ENCODE peak calls at places on chromosomes 6 and 20, in eight cellular contexts. One of them, this sample, is unnamed.

GRCh38 chr20:45857836-45858250 is 429 bp downstream of the ZSWIM3 start:
- DNase-seq in Daoy: no peak
- DNase-seq in NCI-H1092 treated with DMSO at 0.1 percent for 48 hours: peak
- DNase-seq in amniotic epithelial cell: no peak
- DNase-seq in stimulated activated CD8-positive, alpha-beta memory T cell treated with anti-CD3 and anti-CD28 coated beads, Interleukin-7, amount 100 ng/mL, for 1 hour: no peak
- DNase-seq in activated CD4-positive, alpha-beta T cell treated with anti-CD3 and anti-CD28 coated beads for 4 hours: no peak
- DNase-seq in neuronal stem cell: no peak
- DNase-seq in activated CD8-positive, alpha-beta memory T cell treated with anti-CD3 and anti-CD28 coated beads for 4 hours: no peak
- DNase-seq in this sample: peak

GRCh38 chr6:99151634-99152344 is 197.7 kb downstream of the FAXC start:
- DNase-seq in amniotic epithelial cell: peak
- DNase-seq in neuronal stem cell: peak
- DNase-seq in activated CD4-positive, alpha-beta T cell treated with anti-CD3 and anti-CD28 coated beads for 4 hours: peak
- DNase-seq in activated CD8-positive, alpha-beta memory T cell treated with anti-CD3 and anti-CD28 coated beads for 4 hours: no peak
- DNase-seq in NCI-H1092 treated with DMSO at 0.1 percent for 48 hours: peak
- DNase-seq in Daoy: peak
- DNase-seq in stimulated activated CD8-positive, alpha-beta memory T cell treated with anti-CD3 and anti-CD28 coated beads, Interleukin-7, amount 100 ng/mL, for 1 hour: peak
- DNase-seq in this sample: peak

GRCh38 chr6:43715056-43715788 is 27.6 kb upstream of the MRPS18A start:
- DNase-seq in activated CD8-positive, alpha-beta memory T cell treated with anti-CD3 and anti-CD28 coated beads for 4 hours: no peak
- DNase-seq in NCI-H1092 treated with DMSO at 0.1 percent for 48 hours: no peak
- DNase-seq in neuronal stem cell: no peak
- DNase-seq in stimulated activated CD8-positive, alpha-beta memory T cell treated with anti-CD3 and anti-CD28 coated beads, Interleukin-7, amount 100 ng/mL, for 1 hour: no peak
- DNase-seq in amniotic epithelial cell: no peak
- DNase-seq in Daoy: no peak
- DNase-seq in activated CD4-positive, alpha-beta T cell treated with anti-CD3 and anti-CD28 coated beads for 4 hours: no peak
- DNase-seq in this sample: no peak

GRCh38 chr6:14792118-14792955 is 453.5 kb upstream of the JARID2 start:
- DNase-seq in activated CD8-positive, alpha-beta memory T cell treated with anti-CD3 and anti-CD28 coated beads for 4 hours: no peak
- DNase-seq in activated CD4-positive, alpha-beta T cell treated with anti-CD3 and anti-CD28 coated beads for 4 hours: no peak
- DNase-seq in Daoy: no peak
- DNase-seq in neuronal stem cell: no peak
- DNase-seq in amniotic epithelial cell: no peak
- DNase-seq in NCI-H1092 treated with DMSO at 0.1 percent for 48 hours: no peak
- DNase-seq in stimulated activated CD8-positive, alpha-beta memory T cell treated with anti-CD3 and anti-CD28 coated beads, Interleukin-7, amount 100 ng/mL, for 1 hour: no peak
- DNase-seq in this sample: no peak

GRCh38 chr6:31776563-31776960 is 566 bp downstream of the VWA7 start:
- DNase-seq in activated CD4-positive, alpha-beta T cell treated with anti-CD3 and anti-CD28 coated beads for 4 hours: no peak
- DNase-seq in activated CD8-positive, alpha-beta memory T cell treated with anti-CD3 and anti-CD28 coated beads for 4 hours: no peak
- DNase-seq in NCI-H1092 treated with DMSO at 0.1 percent for 48 hours: no peak
- DNase-seq in Daoy: no peak
- DNase-seq in amniotic epithelial cell: no peak
- DNase-seq in stimulated activated CD8-positive, alpha-beta memory T cell treated with anti-CD3 and anti-CD28 coated beads, Interleukin-7, amount 100 ng/mL, for 1 hour: no peak
- DNase-seq in neuronal stem cell: no peak
- DNase-seq in this sample: no peak

GRCh38 chr6:70166088-70166958 is 136.6 kb downstream of the COL9A1 start:
- DNase-seq in NCI-H1092 treated with DMSO at 0.1 percent for 48 hours: peak
- DNase-seq in Daoy: peak
- DNase-seq in neuronal stem cell: peak
- DNase-seq in activated CD8-positive, alpha-beta memory T cell treated with anti-CD3 and anti-CD28 coated beads for 4 hours: no peak
- DNase-seq in activated CD4-positive, alpha-beta T cell treated with anti-CD3 and anti-CD28 coated beads for 4 hours: peak
- DNase-seq in stimulated activated CD8-positive, alpha-beta memory T cell treated with anti-CD3 and anti-CD28 coated beads, Interleukin-7, amount 100 ng/mL, for 1 hour: no peak
- DNase-seq in amniotic epithelial cell: peak
- DNase-seq in this sample: no peak

GRCh38 chr6:27019651-27020552 is 227.6 kb upstream of the PRSS16 start:
- DNase-seq in NCI-H1092 treated with DMSO at 0.1 percent for 48 hours: peak
- DNase-seq in Daoy: peak
- DNase-seq in activated CD4-positive, alpha-beta T cell treated with anti-CD3 and anti-CD28 coated beads for 4 hours: peak
- DNase-seq in neuronal stem cell: peak
- DNase-seq in amniotic epithelial cell: peak
- DNase-seq in activated CD8-positive, alpha-beta memory T cell treated with anti-CD3 and anti-CD28 coated beads for 4 hours: peak
- DNase-seq in stimulated activated CD8-positive, alpha-beta memory T cell treated with anti-CD3 and anti-CD28 coated beads, Interleukin-7, amount 100 ng/mL, for 1 hour: no peak
- DNase-seq in this sample: peak

GRCh38 chr6:156175971-156176421 is 601.2 kb upstream of the ARID1B start:
- DNase-seq in neuronal stem cell: peak
- DNase-seq in Daoy: no peak
- DNase-seq in NCI-H1092 treated with DMSO at 0.1 percent for 48 hours: peak
- DNase-seq in activated CD4-positive, alpha-beta T cell treated with anti-CD3 and anti-CD28 coated beads for 4 hours: no peak
- DNase-seq in stimulated activated CD8-positive, alpha-beta memory T cell treated with anti-CD3 and anti-CD28 coated beads, Interleukin-7, amount 100 ng/mL, for 1 hour: no peak
- DNase-seq in activated CD8-positive, alpha-beta memory T cell treated with anti-CD3 and anti-CD28 coated beads for 4 hours: no peak
- DNase-seq in amniotic epithelial cell: no peak
- DNase-seq in this sample: no peak

GRCh38 chr6:162344935-162345599 is 382.5 kb downstream of the PRKN start:
- DNase-seq in stimulated activated CD8-positive, alpha-beta memory T cell treated with anti-CD3 and anti-CD28 coated beads, Interleukin-7, amount 100 ng/mL, for 1 hour: no peak
- DNase-seq in amniotic epithelial cell: peak
- DNase-seq in activated CD8-positive, alpha-beta memory T cell treated with anti-CD3 and anti-CD28 coated beads for 4 hours: no peak
- DNase-seq in activated CD4-positive, alpha-beta T cell treated with anti-CD3 and anti-CD28 coated beads for 4 hours: no peak
- DNase-seq in neuronal stem cell: no peak
- DNase-seq in Daoy: no peak
- DNase-seq in NCI-H1092 treated with DMSO at 0.1 percent for 48 hours: no peak
- DNase-seq in this sample: no peak

GRCh38 chr20:48794360-48794759 is 33.4 kb downstream of the PREX1 start:
- DNase-seq in stimulated activated CD8-positive, alpha-beta memory T cell treated with anti-CD3 and anti-CD28 coated beads, Interleukin-7, amount 100 ng/mL, for 1 hour: no peak
- DNase-seq in amniotic epithelial cell: no peak
- DNase-seq in Daoy: no peak
- DNase-seq in activated CD4-positive, alpha-beta T cell treated with anti-CD3 and anti-CD28 coated beads for 4 hours: no peak
- DNase-seq in neuronal stem cell: peak
- DNase-seq in NCI-H1092 treated with DMSO at 0.1 percent for 48 hours: no peak
- DNase-seq in activated CD8-positive, alpha-beta memory T cell treated with anti-CD3 and anti-CD28 coated beads for 4 hours: no peak
- DNase-seq in this sample: no peak

GRCh38 chr6:26025047-26025893 is 62.0 kb upstream of the HFE start:
- DNase-seq in activated CD4-positive, alpha-beta T cell treated with anti-CD3 and anti-CD28 coated beads for 4 hours: no peak
- DNase-seq in activated CD8-positive, alpha-beta memory T cell treated with anti-CD3 and anti-CD28 coated beads for 4 hours: no peak
- DNase-seq in neuronal stem cell: no peak
- DNase-seq in NCI-H1092 treated with DMSO at 0.1 percent for 48 hours: no peak
- DNase-seq in amniotic epithelial cell: peak
- DNase-seq in Daoy: peak
- DNase-seq in stimulated activated CD8-positive, alpha-beta memory T cell treated with anti-CD3 and anti-CD28 coated beads, Interleukin-7, amount 100 ng/mL, for 1 hour: no peak
- DNase-seq in this sample: no peak

GRCh38 chr6:44682987-44683779 is 295.7 kb downstream of the CDC5L start:
- DNase-seq in Daoy: no peak
- DNase-seq in activated CD8-positive, alpha-beta memory T cell treated with anti-CD3 and anti-CD28 coated beads for 4 hours: no peak
- DNase-seq in NCI-H1092 treated with DMSO at 0.1 percent for 48 hours: no peak
- DNase-seq in amniotic epithelial cell: no peak
- DNase-seq in neuronal stem cell: no peak
- DNase-seq in stimulated activated CD8-positive, alpha-beta memory T cell treated with anti-CD3 and anti-CD28 coated beads, Interleukin-7, amount 100 ng/mL, for 1 hour: no peak
- DNase-seq in activated CD4-positive, alpha-beta T cell treated with anti-CD3 and anti-CD28 coated beads for 4 hours: no peak
- DNase-seq in this sample: no peak

GRCh38 chr20:59047938-59048680 is 5.5 kb upstream of the PRELID3B start:
- DNase-seq in amniotic epithelial cell: peak
- DNase-seq in Daoy: peak
- DNase-seq in activated CD8-positive, alpha-beta memory T cell treated with anti-CD3 and anti-CD28 coated beads for 4 hours: no peak
- DNase-seq in activated CD4-positive, alpha-beta T cell treated with anti-CD3 and anti-CD28 coated beads for 4 hours: no peak
- DNase-seq in neuronal stem cell: no peak
- DNase-seq in NCI-H1092 treated with DMSO at 0.1 percent for 48 hours: no peak
- DNase-seq in stimulated activated CD8-positive, alpha-beta memory T cell treated with anti-CD3 and anti-CD28 coated beads, Interleukin-7, amount 100 ng/mL, for 1 hour: no peak
- DNase-seq in this sample: no peak

GRCh38 chr6:168979254-168979653 is 274.4 kb downstream of the THBS2 start:
- DNase-seq in Daoy: no peak
- DNase-seq in activated CD4-positive, alpha-beta T cell treated with anti-CD3 and anti-CD28 coated beads for 4 hours: no peak
- DNase-seq in amniotic epithelial cell: no peak
- DNase-seq in activated CD8-positive, alpha-beta memory T cell treated with anti-CD3 and anti-CD28 coated beads for 4 hours: no peak
- DNase-seq in neuronal stem cell: no peak
- DNase-seq in stimulated activated CD8-positive, alpha-beta memory T cell treated with anti-CD3 and anti-CD28 coated beads, Interleukin-7, amount 100 ng/mL, for 1 hour: no peak
- DNase-seq in NCI-H1092 treated with DMSO at 0.1 percent for 48 hours: no peak
- DNase-seq in this sample: no peak

GRCh38 chr6:150751296-150751695 is 114.2 kb upstream of the MTHFD1L start:
- DNase-seq in Daoy: peak
- DNase-seq in NCI-H1092 treated with DMSO at 0.1 percent for 48 hours: no peak
- DNase-seq in activated CD8-positive, alpha-beta memory T cell treated with anti-CD3 and anti-CD28 coated beads for 4 hours: no peak
- DNase-seq in stimulated activated CD8-positive, alpha-beta memory T cell treated with anti-CD3 and anti-CD28 coated beads, Interleukin-7, amount 100 ng/mL, for 1 hour: no peak
- DNase-seq in neuronal stem cell: no peak
- DNase-seq in activated CD4-positive, alpha-beta T cell treated with anti-CD3 and anti-CD28 coated beads for 4 hours: no peak
- DNase-seq in amniotic epithelial cell: peak
- DNase-seq in this sample: no peak

GRCh38 chr6:105898286-105898685 is 187.8 kb upstream of the PRDM1 start:
- DNase-seq in stimulated activated CD8-positive, alpha-beta memory T cell treated with anti-CD3 and anti-CD28 coated beads, Interleukin-7, amount 100 ng/mL, for 1 hour: no peak
- DNase-seq in activated CD4-positive, alpha-beta T cell treated with anti-CD3 and anti-CD28 coated beads for 4 hours: no peak
- DNase-seq in Daoy: peak
- DNase-seq in NCI-H1092 treated with DMSO at 0.1 percent for 48 hours: no peak
- DNase-seq in neuronal stem cell: no peak
- DNase-seq in activated CD8-positive, alpha-beta memory T cell treated with anti-CD3 and anti-CD28 coated beads for 4 hours: no peak
- DNase-seq in amniotic epithelial cell: peak
- DNase-seq in this sample: no peak

GRCh38 chr6:107488875-107489635 is 862 bp upstream of the SOBP start:
- DNase-seq in amniotic epithelial cell: no peak
- DNase-seq in Daoy: peak
- DNase-seq in stimulated activated CD8-positive, alpha-beta memory T cell treated with anti-CD3 and anti-CD28 coated beads, Interleukin-7, amount 100 ng/mL, for 1 hour: no peak
- DNase-seq in activated CD8-positive, alpha-beta memory T cell treated with anti-CD3 and anti-CD28 coated beads for 4 hours: no peak
- DNase-seq in neuronal stem cell: no peak
- DNase-seq in activated CD4-positive, alpha-beta T cell treated with anti-CD3 and anti-CD28 coated beads for 4 hours: peak
- DNase-seq in NCI-H1092 treated with DMSO at 0.1 percent for 48 hours: peak
- DNase-seq in this sample: peak

GRCh38 chr20:61646986-61647385 is 394.9 kb downstream of the CDH4 start:
- DNase-seq in activated CD8-positive, alpha-beta memory T cell treated with anti-CD3 and anti-CD28 coated beads for 4 hours: no peak
- DNase-seq in NCI-H1092 treated with DMSO at 0.1 percent for 48 hours: no peak
- DNase-seq in amniotic epithelial cell: no peak
- DNase-seq in stimulated activated CD8-positive, alpha-beta memory T cell treated with anti-CD3 and anti-CD28 coated beads, Interleukin-7, amount 100 ng/mL, for 1 hour: no peak
- DNase-seq in Daoy: no peak
- DNase-seq in neuronal stem cell: no peak
- DNase-seq in activated CD4-positive, alpha-beta T cell treated with anti-CD3 and anti-CD28 coated beads for 4 hours: no peak
- DNase-seq in this sample: no peak

GRCh38 chr20:61254881-61255589 is 3.0 kb downstream of the CDH4 start:
- DNase-seq in Daoy: peak
- DNase-seq in amniotic epithelial cell: peak
- DNase-seq in NCI-H1092 treated with DMSO at 0.1 percent for 48 hours: no peak
- DNase-seq in activated CD4-positive, alpha-beta T cell treated with anti-CD3 and anti-CD28 coated beads for 4 hours: no peak
- DNase-seq in stimulated activated CD8-positive, alpha-beta memory T cell treated with anti-CD3 and anti-CD28 coated beads, Interleukin-7, amount 100 ng/mL, for 1 hour: no peak
- DNase-seq in neuronal stem cell: no peak
- DNase-seq in activated CD8-positive, alpha-beta memory T cell treated with anti-CD3 and anti-CD28 coated beads for 4 hours: no peak
- DNase-seq in this sample: no peak

GRCh38 chr6:29079203-29079602 is 7.9 kb downstream of the OR2B3 start:
- DNase-seq in amniotic epithelial cell: no peak
- DNase-seq in Daoy: no peak
- DNase-seq in activated CD4-positive, alpha-beta T cell treated with anti-CD3 and anti-CD28 coated beads for 4 hours: no peak
- DNase-seq in activated CD8-positive, alpha-beta memory T cell treated with anti-CD3 and anti-CD28 coated beads for 4 hours: no peak
- DNase-seq in stimulated activated CD8-positive, alpha-beta memory T cell treated with anti-CD3 and anti-CD28 coated beads, Interleukin-7, amount 100 ng/mL, for 1 hour: no peak
- DNase-seq in NCI-H1092 treated with DMSO at 0.1 percent for 48 hours: no peak
- DNase-seq in neuronal stem cell: no peak
- DNase-seq in this sample: no peak

GRCh38 chr6:24323632-24324337 is 34.1 kb downstream of the DCDC2 start:
- DNase-seq in stimulated activated CD8-positive, alpha-beta memory T cell treated with anti-CD3 and anti-CD28 coated beads, Interleukin-7, amount 100 ng/mL, for 1 hour: no peak
- DNase-seq in activated CD4-positive, alpha-beta T cell treated with anti-CD3 and anti-CD28 coated beads for 4 hours: no peak
- DNase-seq in neuronal stem cell: peak
- DNase-seq in Daoy: peak
- DNase-seq in activated CD8-positive, alpha-beta memory T cell treated with anti-CD3 and anti-CD28 coated beads for 4 hours: no peak
- DNase-seq in amniotic epithelial cell: no peak
- DNase-seq in NCI-H1092 treated with DMSO at 0.1 percent for 48 hours: no peak
- DNase-seq in this sample: no peak

GRCh38 chr20:32463642-32464400 is 105.7 kb downstream of the ASXL1 start:
- DNase-seq in neuronal stem cell: no peak
- DNase-seq in amniotic epithelial cell: no peak
- DNase-seq in Daoy: no peak
- DNase-seq in stimulated activated CD8-positive, alpha-beta memory T cell treated with anti-CD3 and anti-CD28 coated beads, Interleukin-7, amount 100 ng/mL, for 1 hour: no peak
- DNase-seq in activated CD8-positive, alpha-beta memory T cell treated with anti-CD3 and anti-CD28 coated beads for 4 hours: no peak
- DNase-seq in activated CD4-positive, alpha-beta T cell treated with anti-CD3 and anti-CD28 coated beads for 4 hours: no peak
- DNase-seq in NCI-H1092 treated with DMSO at 0.1 percent for 48 hours: peak
- DNase-seq in this sample: no peak

GRCh38 chr20:51758978-51759544 is 9.1 kb downstream of the ATP9A start:
- DNase-seq in activated CD8-positive, alpha-beta memory T cell treated with anti-CD3 and anti-CD28 coated beads for 4 hours: no peak
- DNase-seq in stimulated activated CD8-positive, alpha-beta memory T cell treated with anti-CD3 and anti-CD28 coated beads, Interleukin-7, amount 100 ng/mL, for 1 hour: no peak
- DNase-seq in amniotic epithelial cell: no peak
- DNase-seq in Daoy: no peak
- DNase-seq in NCI-H1092 treated with DMSO at 0.1 percent for 48 hours: no peak
- DNase-seq in activated CD4-positive, alpha-beta T cell treated with anti-CD3 and anti-CD28 coated beads for 4 hours: no peak
- DNase-seq in neuronal stem cell: no peak
- DNase-seq in this sample: no peak

GRCh38 chr6:38259736-38260135 is 380.0 kb downstream of the BTBD9 start:
- DNase-seq in activated CD8-positive, alpha-beta memory T cell treated with anti-CD3 and anti-CD28 coated beads for 4 hours: no peak
- DNase-seq in Daoy: peak
- DNase-seq in neuronal stem cell: no peak
- DNase-seq in amniotic epithelial cell: peak
- DNase-seq in NCI-H1092 treated with DMSO at 0.1 percent for 48 hours: no peak
- DNase-seq in stimulated activated CD8-positive, alpha-beta memory T cell treated with anti-CD3 and anti-CD28 coated beads, Interleukin-7, amount 100 ng/mL, for 1 hour: no peak
- DNase-seq in activated CD4-positive, alpha-beta T cell treated with anti-CD3 and anti-CD28 coated beads for 4 hours: no peak
- DNase-seq in this sample: no peak

GRCh38 chr6:55643868-55644267 is 64.9 kb upstream of the HMGCLL1 start:
- DNase-seq in neuronal stem cell: no peak
- DNase-seq in amniotic epithelial cell: peak
- DNase-seq in activated CD8-positive, alpha-beta memory T cell treated with anti-CD3 and anti-CD28 coated beads for 4 hours: no peak
- DNase-seq in NCI-H1092 treated with DMSO at 0.1 percent for 48 hours: no peak
- DNase-seq in activated CD4-positive, alpha-beta T cell treated with anti-CD3 and anti-CD28 coated beads for 4 hours: no peak
- DNase-seq in Daoy: no peak
- DNase-seq in stimulated activated CD8-positive, alpha-beta memory T cell treated with anti-CD3 and anti-CD28 coated beads, Interleukin-7, amount 100 ng/mL, for 1 hour: no peak
- DNase-seq in this sample: no peak

GRCh38 chr20:3323398-3323797 is 84.1 kb downstream of the DNAAF9 start:
- DNase-seq in NCI-H1092 treated with DMSO at 0.1 percent for 48 hours: no peak
- DNase-seq in stimulated activated CD8-positive, alpha-beta memory T cell treated with anti-CD3 and anti-CD28 coated beads, Interleukin-7, amount 100 ng/mL, for 1 hour: no peak
- DNase-seq in Daoy: peak
- DNase-seq in activated CD8-positive, alpha-beta memory T cell treated with anti-CD3 and anti-CD28 coated beads for 4 hours: no peak
- DNase-seq in activated CD4-positive, alpha-beta T cell treated with anti-CD3 and anti-CD28 coated beads for 4 hours: no peak
- DNase-seq in neuronal stem cell: no peak
- DNase-seq in amniotic epithelial cell: peak
- DNase-seq in this sample: no peak

This sample was measured in activated naive CD4-positive, alpha-beta T cell treated with anti-CD3 and anti-CD28 coated beads, Interleukin-2, amount 50 U/mL, for 16 hours.